ENCODE peak calls at places on chromosomes 4 and X, in four cellular contexts. I, X, S and O are unnamed samples.

GRCh38 chr4:134024251-134024650 is 177.3 kb downstream of the PABPC4L start:
- DNase-seq in I (no peak), X (peak; percentile 43), S (no peak), O (no peak)

GRCh38 chrX:66731398-66731797 is 92.5 kb upstream of the EDA2R start:
- DNase-seq in I (no peak), X (peak; percentile 12), S (no peak), O (no peak)

GRCh38 chr4:151540728-151541437 is 131.9 kb downstream of the FHIP1A start:
- DNase-seq in I (no peak), X (no peak), S (no peak), O (peak; percentile 11)

GRCh38 chrX:285076-285677 is 4.0 kb downstream of the PLCXD1 start:
- DNase-seq in I (no peak), X (no peak), S (no peak), O (no peak)

GRCh38 chrX:151019837-151020236 is 36.7 kb downstream of the HMGB3 start:
- DNase-seq in I (no peak), X (no peak), S (no peak), O (no peak)

GRCh38 chr4:86594559-86595425 is 677 bp downstream of the PTPN13 start:
- DNase-seq in I (peak; percentile 44), X (no peak), S (peak; percentile 56), O (peak; percentile 36)

GRCh38 chr4:176377705-176378302 is 58.0 kb downstream of the SPCS3 start:
- DNase-seq in I (no peak), X (no peak), S (no peak), O (no peak)

GRCh38 chrX:68912113-68912980 is 83.5 kb downstream of the EFNB1 start:
- DNase-seq in I (no peak), X (no peak), S (peak; percentile 52), O (no peak)

GRCh38 chr4:38464328-38464727 is 199.7 kb upstream of the KLF3 start:
- DNase-seq in I (no peak), X (no peak), S (no peak), O (no peak)

GRCh38 chrX:22314211-22314610 is 41.5 kb downstream of the CBLL2 start:
- DNase-seq in I (no peak), X (no peak), S (no peak), O (no peak)

GRCh38 chr4:55727746-55728145 is 91.6 kb upstream of the NMU start:
- DNase-seq in I (no peak), X (no peak), S (no peak), O (no peak)

GRCh38 chr4:83993774-83994173 is 457.9 kb downstream of the GPAT3 start:
- DNase-seq in I (no peak), X (no peak), S (no peak), O (no peak)

GRCh38 chrX:4935846-4936245 is 1222.4 kb upstream of the PRKX start:
- DNase-seq in I (no peak), X (no peak), S (no peak), O (peak; percentile 18)

GRCh38 chr4:70754470-70754869 is 32.7 kb downstream of the RUFY3 start:
- DNase-seq in I (no peak), X (no peak), S (no peak), O (no peak)

GRCh38 chr4:108166441-108167315 is 2.1 kb downstream of the LEF1 start:
- DNase-seq in I (no peak), X (peak; percentile 10), S (no peak), O (peak; percentile 26)

GRCh38 chr4:102815981-102816380 is 11.4 kb downstream of the UBE2D3 start:
- DNase-seq in I (no peak), X (peak; percentile 66), S (no peak), O (no peak)

GRCh38 chrX:53438174-53438831 is 4.1 kb upstream of the HSD17B10 start:
- DNase-seq in I (no peak), X (no peak), S (no peak), O (no peak)

GRCh38 chr4:6029254-6029653 is 11.0 kb upstream of the C4orf50 start:
- DNase-seq in I (no peak), X (no peak), S (no peak), O (no peak)

GRCh38 chrX:21740329-21741274 is 17.3 kb downstream of the SMPX start:
- DNase-seq in I (peak; percentile 20), X (peak; percentile 59), S (peak; percentile 15), O (peak; percentile 48)

GRCh38 chrX:136446208-136446607 is 41.5 kb upstream of the BRS3 start:
- DNase-seq in I (no peak), X (no peak), S (no peak), O (no peak)

GRCh38 chrX:129793604-129794191 is 13.9 kb downstream of the SASH3 start:
- DNase-seq in I (no peak), X (no peak), S (no peak), O (no peak)

GRCh38 chrX:129791336-129791735 is 11.6 kb downstream of the SASH3 start:
- DNase-seq in I (no peak), X (no peak), S (no peak), O (no peak)

GRCh38 chrX:129791961-129792570 is 12.3 kb downstream of the SASH3 start:
- DNase-seq in I (no peak), X (no peak), S (no peak), O (no peak)

GRCh38 chrX:129790808-129791207 is 11.1 kb downstream of the SASH3 start:
- DNase-seq in I (no peak), X (no peak), S (no peak), O (no peak)

DNA sequence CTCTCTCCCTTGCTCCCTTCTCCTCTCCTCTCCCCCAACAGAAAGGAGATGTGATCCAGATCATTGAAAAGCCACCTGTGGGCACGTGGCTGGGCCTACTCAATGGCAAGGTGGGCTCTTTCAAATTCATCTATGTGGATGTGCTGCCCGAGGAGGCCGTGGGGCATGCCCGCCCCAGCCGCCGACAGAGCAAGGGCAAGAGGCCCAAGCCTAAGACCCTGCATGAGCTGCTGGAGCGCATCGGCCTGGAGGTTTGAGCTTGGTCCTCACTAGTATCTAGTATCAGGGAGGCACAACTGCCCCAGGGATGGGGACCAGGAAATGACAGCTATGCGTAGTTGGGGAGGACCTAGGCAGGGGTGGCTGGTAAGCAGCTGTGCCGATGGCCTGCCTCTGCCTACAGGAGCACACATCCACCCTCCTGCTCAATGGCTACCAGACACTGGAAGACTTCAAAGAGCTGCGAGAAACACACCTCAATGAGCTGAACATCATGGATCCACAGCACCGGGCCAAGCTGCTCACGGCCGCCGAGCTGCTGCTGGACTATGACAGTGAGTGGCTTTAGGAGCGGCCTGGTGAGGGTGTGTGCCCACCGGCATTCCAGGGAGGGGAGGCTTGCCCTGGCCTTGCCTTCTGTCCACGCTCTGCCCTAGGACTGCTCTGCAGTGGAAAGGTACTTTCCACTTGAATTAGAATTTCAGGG is 13.0 kb downstream of the SASH3 start:
- DNase-seq in I (no peak), X (no peak), S (no peak), O (no peak)
- TF ChIP-seq POLR2A in I (no peak), X (no peak), S (no peak), O (no peak)

DNA sequence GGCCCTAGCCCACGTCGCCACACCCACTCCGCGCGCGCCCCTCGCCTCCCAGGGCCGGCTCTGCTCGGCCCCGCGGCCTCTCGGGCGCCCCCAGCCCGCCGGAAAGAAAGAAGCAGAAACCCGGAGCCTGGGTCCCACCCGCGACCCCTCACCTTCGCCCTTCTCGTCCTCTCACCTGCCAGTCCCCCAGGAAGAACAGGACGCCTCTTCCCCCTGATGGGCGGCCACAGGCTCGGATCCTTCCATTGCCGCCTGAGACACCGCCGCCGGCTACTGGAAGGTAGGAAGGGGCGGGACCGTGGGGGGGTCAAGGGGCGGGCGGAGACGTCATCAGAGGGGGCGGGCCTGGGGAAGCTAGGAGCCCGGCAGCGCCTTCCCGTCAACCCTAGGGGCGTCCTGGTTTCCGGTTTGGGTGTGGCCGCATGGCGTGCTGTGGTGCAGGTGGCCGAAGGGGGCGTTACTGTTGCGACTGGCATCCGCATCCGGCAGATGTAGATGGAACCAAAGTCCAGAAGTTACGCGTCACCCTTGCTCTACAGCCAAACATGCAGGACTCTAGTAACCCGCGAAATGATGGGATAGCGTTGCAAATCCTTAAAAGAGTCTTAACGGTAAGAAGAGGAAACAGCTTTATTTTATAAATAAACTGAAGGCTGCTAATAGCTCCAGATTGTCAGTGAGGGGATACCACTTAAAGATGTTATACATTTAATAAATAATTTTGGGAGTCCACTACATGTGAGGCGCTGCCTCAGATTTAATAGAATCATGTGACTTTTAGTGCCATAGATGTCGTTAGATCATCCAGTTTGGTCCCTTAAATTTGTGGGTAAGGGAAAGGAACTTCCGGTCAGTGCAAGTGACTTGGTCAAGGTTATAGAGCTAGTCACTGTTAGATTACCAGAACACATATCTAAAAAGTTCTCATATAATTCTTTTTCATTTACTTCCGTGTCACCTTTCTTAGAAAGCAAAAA is at the start of gene UBA6:
- DNase-seq in I (peak; percentile 89), X (peak; percentile 96), S (peak; percentile 93), O (peak; percentile 98)
- TF ChIP-seq POLR2A in I (peak; percentile 41), X (peak; percentile 86), S (peak; percentile 49), O (peak; percentile 37)

GRCh38 chr4:183098723-183099536 is at the start of gene WWC2:
- DNase-seq in I (peak; percentile 77), X (peak; percentile 83), S (peak; percentile 89), O (peak; percentile 90)
- TF ChIP-seq POLR2A in I (peak; percentile 86), X (peak; percentile 56), S (peak; percentile 78), O (peak; percentile 57)

GRCh38 chr4:153490985-153491483 is 24.9 kb downstream of the TMEM131L start:
- DNase-seq in I (no peak), X (no peak), S (no peak), O (no peak)
- TF ChIP-seq POLR2A in I (no peak), X (no peak), S (no peak), O (no peak)

DNA sequence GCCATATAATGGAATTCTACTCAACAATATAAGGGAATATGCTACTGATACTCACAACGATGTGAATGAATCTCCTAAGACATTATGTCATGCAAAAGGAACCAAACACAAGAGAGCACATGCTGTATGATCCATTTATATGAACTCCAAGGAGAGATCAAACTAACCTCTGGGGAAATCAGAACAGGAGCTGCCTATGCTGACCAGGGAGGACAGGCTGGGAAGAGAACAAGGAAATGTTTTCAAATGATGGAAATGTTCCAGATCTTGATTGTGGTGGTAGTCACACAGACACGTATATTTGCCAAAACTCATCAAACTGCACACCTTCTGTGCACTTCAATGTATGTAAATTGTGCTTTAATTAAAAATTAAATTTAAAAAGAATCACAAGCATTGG is 175.3 kb downstream of the BCOR start:
- DNase-seq in I (no peak), X (no peak), S (no peak), O (no peak)
- TF ChIP-seq POLR2A in I (no peak), X (no peak), S (no peak), O (no peak)